ENCODE peak calls at places on chromosomes 1 and 21, in five cellular contexts. S is B cell, U is ecto neural progenitor cell, X is posterior cingulate gyrus, D is left lobe of liver. W is an unnamed sample.

GRCh38 chr1:119254067-119254720 is 113.7 kb upstream of the WARS2 start:
- DNase-seq in S (no peak), U (no peak), X (no peak), D (no peak), W (no peak)

GRCh38 chr1:17191990-17192242 is 13.0 kb upstream of the PADI1 start:
- DNase-seq in S (no peak), U (peak), X (no peak), D (no peak), W (no peak)

GRCh38 chr1:52738863-52739406 is 12.7 kb downstream of the ZYG11B start:
- DNase-seq in S (no peak), U (no peak), X (no peak), D (peak), W (no peak)

GRCh38 chr21:41406340-41406739 is 19.7 kb upstream of the MX1 start:
- DNase-seq in S (no peak), U (no peak), X (no peak), D (no peak), W (no peak)

GRCh38 chr1:21508580-21509350 is 458 bp upstream of the ALPL start:
- DNase-seq in S (peak), U (peak), X (peak), D (peak), W (peak)

GRCh38 chr21:43866233-43866632 is 1.2 kb downstream of the AGPAT3 start:
- DNase-seq in S (peak), U (no peak), X (peak), D (no peak), W (peak)

GRCh38 chr1:232428781-232429530 is 201.0 kb downstream of the SIPA1L2 start:
- DNase-seq in S (no peak), U (no peak), X (no peak), D (no peak), W (no peak)

GRCh38 chr1:76269175-76269574 is 194.6 kb downstream of the ST6GALNAC3 start:
- DNase-seq in S (no peak), U (no peak), X (no peak), D (no peak), W (no peak)

GRCh38 chr21:46454634-46455390 is 3.9 kb upstream of the DIP2A start:
- DNase-seq in S (no peak), U (no peak), X (no peak), D (no peak), W (peak)

GRCh38 chr1:208028526-208028925 is 117.6 kb upstream of the CD34 start:
- DNase-seq in S (no peak), U (no peak), X (no peak), D (no peak), W (no peak)

GRCh38 chr1:10001016-10001665 is 4.1 kb downstream of the RBP7 start:
- DNase-seq in S (no peak), U (no peak), X (peak), D (no peak), W (no peak)

GRCh38 chr1:220873087-220873486 is 6.2 kb upstream of the HLX start:
- DNase-seq in S (no peak), U (no peak), X (no peak), D (peak), W (no peak)

GRCh38 chr1:44775078-44775929 is at the start of gene RPS8:
- DNase-seq in S (peak), U (peak), X (peak), D (peak), W (peak)

GRCh38 chr1:160066829-160067720 is 2.9 kb downstream of the KCNJ10 start:
- DNase-seq in S (no peak), U (no peak), X (no peak), D (no peak), W (no peak)

GRCh38 chr1:159023723-159024122 is 14.0 kb downstream of the IFI16 start:
- DNase-seq in S (no peak), U (no peak), X (no peak), D (no peak), W (no peak)

GRCh38 chr1:31605908-31606427 is 11.5 kb upstream of the HCRTR1 start:
- DNase-seq in S (peak), U (peak), X (no peak), D (no peak), W (no peak)